ENCODE peak calls at places on chromosomes 13 and 19, in four cellular contexts. X is H1, N is PC-3, O is cardiac muscle cell. M is an unnamed sample.

GRCh38 chr13:107883561-107884175 is 331.7 kb downstream of the LIG4 start:
- DNase-seq in O (peak; percentile 43), X (no peak), N (peak; percentile 93), M (no peak)

GRCh38 chr13:111976474-111977183 is 90.3 kb upstream of the SOX1 start:
- DNase-seq in X (no peak), N (no peak), O (no peak), M (no peak)

GRCh38 chr13:66003558-66003957 is 1226.6 kb downstream of the PCDH9 start:
- DNase-seq in O (no peak), N (no peak), X (no peak), M (no peak)

GRCh38 chr19:13993554-13994308 is 12.4 kb downstream of the RFX1 start:
- DNase-seq in X (no peak), N (no peak), O (no peak), M (no peak)

GRCh38 chr13:28136916-28137315 is 1.4 kb upstream of the PAN3 start:
- DNase-seq in N (peak; percentile 3), X (no peak), O (no peak), M (no peak)

GRCh38 chr13:43986395-43986794 is 106.7 kb downstream of the LACC1 start:
- DNase-seq in N (no peak), O (no peak), X (no peak), M (no peak)

GRCh38 chr19:32202244-32202643 is 143.2 kb upstream of the ZNF507 start:
- DNase-seq in N (no peak), O (no peak), X (no peak), M (no peak)

GRCh38 chr13:53010374-53011105 is 18.1 kb upstream of the OLFM4 start:
- DNase-seq in X (no peak), O (no peak), N (peak; percentile 35), M (no peak)

GRCh38 chr19:14517840-14518505 is at the start of gene DNAJB1:
- DNase-seq in N (peak; percentile 76), X (no peak), O (peak; percentile 83), M (peak; percentile 89)

DNA sequence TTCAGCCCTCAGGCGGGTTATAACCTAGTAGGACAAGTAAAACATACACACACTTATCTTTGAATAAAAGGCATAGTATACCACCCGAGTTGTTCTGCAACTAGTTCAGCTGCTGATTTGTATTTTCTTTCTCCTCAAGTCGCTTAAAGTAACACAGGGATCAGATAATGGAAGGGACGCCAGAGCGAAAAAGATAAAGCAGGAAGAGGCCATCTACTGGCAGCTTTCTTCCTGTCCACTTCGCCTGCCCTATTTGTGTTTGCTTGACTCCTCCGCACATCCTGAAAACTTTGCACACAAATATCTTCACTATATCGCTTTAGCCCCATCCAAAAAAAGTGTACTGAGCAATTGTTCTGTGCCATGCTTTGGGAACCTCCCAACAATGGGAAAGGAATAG is 238.0 kb upstream of the SOX21 start:
- DNase-seq in N (no peak), X (no peak), O (peak; percentile 20), M (no peak)
- TF ChIP-seq CTCF in N (peak; percentile 33), X (peak; percentile 64), O (peak; percentile 5), M (peak; percentile 21)

GRCh38 chr19:47723573-47723923 is 10.3 kb downstream of the EHD2 start:
- DNase-seq in X (no peak), N (peak; percentile 64), O (peak; percentile 92), M (peak; percentile 87)
- H3K27ac ChIP-seq in X (no peak overlapping the region), N (peak overlapping the region; percentile 54), O (no peak overlapping the region), M (peak overlapping the region; percentile 62)

GRCh38 chr19:48186541-48186991 is 16.1 kb downstream of the ZSWIM9 start:
- DNase-seq in N (no peak), X (no peak), O (no peak), M (no peak)

GRCh38 chr19:48194041-48194871 is 23.8 kb downstream of the ZSWIM9 start:
- DNase-seq in X (no peak), O (peak; percentile 24), N (no peak), M (no peak)

GRCh38 chr19:48186015-48186414 is 15.5 kb downstream of the ZSWIM9 start:
- DNase-seq in N (no peak), O (no peak), X (no peak), M (no peak)

GRCh38 chr19:48192750-48193149 is 22.3 kb downstream of the ZSWIM9 start:
- DNase-seq in O (no peak), N (no peak), X (no peak), M (no peak)

DNA sequence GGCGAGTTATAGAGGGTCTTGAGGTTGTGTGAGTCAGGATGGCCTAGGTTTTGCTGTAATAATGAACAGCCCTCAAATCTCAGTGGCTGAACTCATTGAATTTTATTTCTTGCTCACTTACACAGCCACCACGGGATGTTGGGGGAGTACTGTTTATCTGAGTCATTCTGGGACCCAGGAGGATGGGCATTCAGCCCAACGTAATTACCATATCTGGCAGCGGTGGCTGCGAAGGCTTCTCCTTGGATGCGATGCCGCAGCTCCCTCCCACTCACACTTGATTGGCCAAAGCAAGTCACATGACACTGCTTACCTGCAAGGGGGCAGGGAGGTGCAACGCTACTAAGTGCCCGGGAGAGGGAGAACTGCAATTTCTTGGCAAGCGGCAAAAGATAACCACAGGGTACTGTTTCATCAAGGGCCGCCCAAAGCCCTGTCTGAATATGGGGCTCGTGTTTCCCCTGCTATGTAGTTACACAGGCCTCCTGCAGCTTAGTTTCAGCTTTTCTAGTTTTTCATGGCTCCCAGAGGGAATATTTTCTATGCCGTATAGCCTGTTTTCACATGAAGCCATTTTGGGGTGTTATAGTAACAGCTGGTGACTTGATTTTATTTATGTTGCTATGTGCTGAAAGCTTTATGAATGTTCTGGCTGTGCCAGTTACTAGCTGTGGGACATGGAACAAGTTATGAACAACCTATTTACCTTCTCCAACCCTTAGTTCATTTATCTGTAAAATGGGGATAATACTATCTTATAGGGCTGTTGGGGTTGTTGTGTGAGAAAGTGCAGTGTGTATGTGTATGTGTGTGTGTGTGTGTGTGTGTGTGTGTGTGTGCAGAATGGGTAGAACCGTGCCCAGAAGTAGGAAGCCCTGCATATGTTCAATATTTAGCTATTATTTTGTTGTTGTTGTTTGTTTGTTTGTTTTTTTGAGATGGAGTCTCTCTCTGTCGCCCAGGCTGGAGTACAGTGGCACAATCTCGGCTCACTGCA is 20.1 kb downstream of the ZSWIM9 start:
- DNase-seq in O (peak; percentile 79), N (peak; percentile 97), X (peak; percentile 91), M (no peak)
- TF ChIP-seq CTCF in O (peak; percentile 16), N (peak; percentile 62), X (peak; percentile 78), M (no peak)

GRCh38 chr13:105940882-105941281 is 594.6 kb downstream of the EFNB2 start:
- DNase-seq in N (no peak), O (no peak), X (no peak), M (no peak)

GRCh38 chr13:105937451-105937850 is 598.0 kb downstream of the EFNB2 start:
- DNase-seq in N (peak; percentile 13), X (no peak), O (peak; percentile 20), M (no peak)

DNA sequence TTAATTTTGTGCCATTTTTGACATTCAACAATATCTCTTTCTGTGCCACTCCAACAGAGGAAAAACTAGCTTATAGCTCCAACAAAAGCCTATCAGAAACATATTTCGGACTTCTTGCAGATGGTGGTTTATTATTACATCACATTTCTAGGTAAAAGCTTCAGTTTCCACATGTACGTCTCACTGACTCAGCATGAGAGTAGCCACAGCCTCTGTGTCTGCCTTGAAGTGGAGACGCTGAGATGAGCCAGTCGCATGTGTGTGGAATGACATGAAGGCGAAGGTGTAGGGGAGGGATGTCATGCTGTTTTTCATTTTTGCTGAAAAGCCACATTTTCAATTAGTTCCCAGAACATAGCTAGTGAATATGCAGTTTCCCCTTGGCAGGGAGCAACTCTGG is 598.6 kb downstream of the EFNB2 start:
- DNase-seq in N (no peak), X (no peak), O (no peak), M (no peak)
- H3K27ac ChIP-seq in N (no peak overlapping the region), X (no peak overlapping the region), O (no peak overlapping the region), M (no peak overlapping the region)

GRCh38 chr19:34345934-34346333 is 19.1 kb upstream of the GPI start:
- DNase-seq in N (peak; percentile 81), O (peak; percentile 74), X (peak; percentile 65), M (peak; percentile 66)
- TF ChIP-seq CTCF in N (peak; percentile 89), O (peak; percentile 91), X (peak; percentile 95), M (peak; percentile 83)

DNA sequence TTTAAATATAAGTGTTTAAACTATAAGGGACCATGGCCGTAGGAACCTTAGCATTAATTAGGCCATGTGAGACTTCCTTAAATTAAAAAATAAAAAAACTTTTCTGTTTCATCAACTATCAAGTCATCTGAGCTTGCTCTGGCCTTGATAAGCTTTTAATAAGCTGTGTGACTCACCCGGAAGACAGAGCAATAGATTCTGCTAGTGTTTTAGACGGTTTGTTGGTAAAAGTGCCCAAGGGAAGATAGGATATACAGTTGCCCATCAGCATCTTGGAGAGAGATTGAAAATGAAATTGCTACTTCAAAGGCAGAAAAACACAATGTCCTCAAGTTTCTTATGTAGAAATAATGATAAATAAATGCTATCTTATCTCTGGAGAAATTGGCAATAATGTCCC is 31.2 kb upstream of the RCBTB2 start:
- DNase-seq in N (peak; percentile 52), O (no peak), X (no peak), M (no peak)
- H3K27ac ChIP-seq in N (no peak overlapping the region), O (no peak overlapping the region), X (no peak overlapping the region), M (no peak overlapping the region)

DNA sequence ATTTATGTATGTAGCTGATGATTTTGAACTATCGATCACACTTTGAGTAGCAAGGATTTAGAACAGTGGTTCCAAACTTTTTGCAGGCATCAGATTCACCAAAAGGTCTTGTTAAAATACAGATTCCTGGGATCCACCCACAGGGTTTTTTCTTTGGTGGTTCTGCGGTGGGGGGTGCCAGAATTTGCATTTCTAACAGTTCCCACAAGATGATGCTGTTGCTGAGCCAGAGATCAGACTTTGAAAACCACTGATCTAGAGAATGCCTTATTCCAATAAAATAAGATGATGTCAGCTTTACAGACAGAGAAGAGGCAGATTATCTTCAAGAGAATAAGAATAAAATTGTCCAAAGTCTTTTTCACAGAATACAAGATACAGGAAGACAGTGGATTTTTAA is 80.9 kb upstream of the SHISA2 start:
- DNase-seq in N (peak; percentile 29), X (no peak), O (peak; percentile 27), M (no peak)
- TF ChIP-seq CTCF in N (peak; percentile 41), X (no peak), O (peak; percentile 30), M (no peak)

M was measured in lower lobe of right lung.